ENCODE peak calls at places on chromosomes 16 and 17, in five cellular contexts. Y, A, Q, L and I are unnamed samples.

GRCh38 chr16:87460936-87461335 is 31.9 kb downstream of the ZCCHC14 start:
- DNase-seq in A (no peak), Q (no peak), Y (no peak), L (no peak), I (no peak)

GRCh38 chr16:68250951-68251350 is 5.8 kb downstream of the PLA2G15 start:
- DNase-seq in Y (no peak), Q (no peak), L (no peak), A (no peak), I (no peak)

GRCh38 chr16:56649271-56649670 is 2.4 kb upstream of the MT1B start:
- DNase-seq in L (no peak), A (no peak), Y (no peak), Q (no peak), I (no peak)

GRCh38 chr17:56765449-56765848 is 68.3 kb downstream of the C17orf67 start:
- DNase-seq in Q (no peak), Y (no peak), A (no peak), L (no peak), I (no peak)

GRCh38 chr16:19837331-19837943 is 47.2 kb downstream of the GPRC5B start:
- DNase-seq in A (no peak), L (no peak), Y (no peak), Q (no peak), I (no peak)

GRCh38 chr16:79077391-79077790 is 523.1 kb downstream of the MAF start:
- DNase-seq in A (no peak), L (no peak), Q (no peak), Y (no peak), I (no peak)

GRCh38 chr17:4444782-4445473 is 11.2 kb downstream of the SPNS3 start:
- DNase-seq in Q (no peak), A (no peak), Y (peak), L (no peak), I (no peak)

GRCh38 chr16:30748634-30749445 is 615 bp downstream of the PHKG2 start:
- DNase-seq in L (no peak), Y (peak), Q (peak), A (no peak), I (no peak)

GRCh38 chr16:9595393-9595792 is 503.9 kb downstream of the HAPSTR1 start:
- DNase-seq in L (no peak), Q (no peak), A (no peak), Y (no peak), I (no peak)

GRCh38 chr16:9596788-9597187 is 505.3 kb downstream of the HAPSTR1 start:
- DNase-seq in A (no peak), L (no peak), Y (no peak), Q (no peak), I (no peak)

GRCh38 chr16:9594047-9594446 is 502.6 kb downstream of the HAPSTR1 start:
- DNase-seq in A (no peak), Q (no peak), Y (no peak), L (no peak), I (no peak)

GRCh38 chr16:9593440-9593839 is 502.0 kb downstream of the HAPSTR1 start:
- DNase-seq in L (no peak), Q (no peak), Y (no peak), A (no peak), I (no peak)

GRCh38 chr16:9594961-9595360 is 503.5 kb downstream of the HAPSTR1 start:
- DNase-seq in L (no peak), A (no peak), Q (no peak), Y (no peak), I (no peak)
- TF ChIP-seq CTCF in L (no peak), A (no peak), Q (no peak), Y (no peak), I (no peak)

GRCh38 chr16:9155876-9156275 is 64.4 kb downstream of the HAPSTR1 start:
- DNase-seq in A (no peak), L (no peak), Y (no peak), Q (no peak), I (no peak)

GRCh38 chr16:9165601-9166220 is 74.3 kb downstream of the HAPSTR1 start:
- DNase-seq in L (no peak), Q (no peak), A (no peak), Y (no peak), I (no peak)

GRCh38 chr16:9154576-9155410 is 63.3 kb downstream of the HAPSTR1 start:
- DNase-seq in Q (no peak), L (no peak), A (no peak), Y (no peak), I (no peak)

GRCh38 chr16:9160551-9160911 is 69.1 kb downstream of the HAPSTR1 start:
- DNase-seq in Q (no peak), A (no peak), L (no peak), Y (no peak), I (no peak)

DNA sequence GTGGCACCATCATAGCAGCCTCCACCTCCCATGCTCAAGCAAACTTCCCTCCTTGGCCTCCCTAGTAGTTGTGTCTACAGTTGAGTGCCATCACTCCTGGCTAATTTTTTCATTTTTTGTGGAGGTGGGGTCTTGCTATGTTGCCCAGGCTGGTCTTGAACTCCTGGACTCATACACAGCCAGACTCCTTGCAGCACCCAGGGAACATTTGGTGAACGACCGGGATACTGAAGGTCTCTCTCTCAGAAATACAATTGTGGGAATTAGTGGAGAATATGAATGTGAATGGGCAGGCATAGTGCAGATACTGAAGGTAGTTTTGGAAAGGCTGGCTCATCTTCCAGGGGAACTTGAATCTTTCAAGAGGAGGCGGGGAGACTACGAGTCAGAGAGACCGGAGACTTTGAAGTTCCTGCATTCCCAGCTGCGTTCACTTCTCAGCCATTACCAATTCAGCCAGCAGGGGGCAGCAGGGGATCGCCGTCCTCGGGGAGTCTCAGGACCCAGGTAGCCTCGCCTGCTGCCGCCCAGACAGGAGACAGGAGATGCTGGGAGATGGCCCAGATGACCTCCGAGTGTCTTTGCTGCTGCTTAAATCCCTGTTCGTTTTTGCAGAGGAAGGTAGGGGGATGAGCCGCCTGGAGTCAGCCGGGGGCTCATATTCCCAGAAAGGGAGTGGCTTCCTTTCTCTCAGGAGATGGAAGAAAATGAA is 68.6 kb downstream of the HAPSTR1 start:
- DNase-seq in A (no peak), Y (peak), L (no peak), Q (peak), I (peak)
- TF ChIP-seq CTCF in A (no peak), Y (peak), L (peak), Q (peak), I (peak)

DNA sequence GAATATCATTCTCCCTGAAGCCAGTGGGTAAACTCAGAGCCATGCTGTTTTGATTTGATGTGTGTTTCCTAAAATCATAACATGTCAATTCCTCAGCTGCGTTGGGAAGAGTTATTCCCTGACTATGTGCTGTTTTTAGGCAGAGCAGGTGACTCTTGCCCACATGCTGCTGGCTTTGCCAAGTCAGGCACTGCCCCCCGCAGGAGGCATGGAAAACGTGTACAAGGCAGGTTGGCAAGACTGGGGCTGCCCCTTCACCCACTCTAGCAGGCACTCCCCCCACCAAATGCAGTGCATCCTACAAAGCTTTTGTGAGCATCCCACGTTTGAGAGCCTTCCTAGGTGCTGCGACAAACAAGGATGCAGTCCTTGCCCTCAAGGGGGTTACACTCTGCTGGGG is 38.3 kb upstream of the NAT9 start:
- DNase-seq in Y (no peak), Q (no peak), A (no peak), L (no peak), I (no peak)
- TF ChIP-seq CTCF in Y (no peak), Q (no peak), A (no peak), L (peak), I (no peak)

GRCh38 chr16:12583237-12583897 is 220.3 kb downstream of the CPPED1 start:
- DNase-seq in A (no peak), Y (no peak), Q (no peak), L (no peak), I (no peak)

GRCh38 chr16:12582696-12583095 is 221.0 kb downstream of the CPPED1 start:
- DNase-seq in L (no peak), Y (no peak), A (no peak), Q (no peak), I (no peak)

GRCh38 chr16:12586701-12587100 is 217.0 kb downstream of the CPPED1 start:
- DNase-seq in Y (no peak), A (no peak), Q (no peak), L (no peak), I (no peak)

GRCh38 chr16:12587170-12587569 is 216.5 kb downstream of the CPPED1 start:
- DNase-seq in L (no peak), Y (no peak), A (no peak), Q (no peak), I (no peak)

GRCh38 chr16:12584488-12585233 is 219.0 kb downstream of the CPPED1 start:
- DNase-seq in Y (no peak), L (no peak), Q (no peak), A (no peak), I (no peak)
- TF ChIP-seq CTCF in Y (no peak), L (no peak), Q (no peak), A (no peak), I (no peak)

GRCh38 chr17:73319766-73320165 is 8.0 kb upstream of the CDC42EP4 start:
- DNase-seq in A (no peak), Q (no peak), Y (no peak), L (no peak), I (no peak)
- TF ChIP-seq CTCF in A (no peak), Q (no peak), Y (no peak), L (no peak), I (no peak)

GRCh38 chr16:70250748-70251650 is 741 bp downstream of the EXOSC6 start:
- DNase-seq in A (no peak), Q (peak), L (no peak), Y (peak), I (no peak)
- TF ChIP-seq CTCF in A (no peak), Q (no peak), L (no peak), Y (no peak), I (no peak)

GRCh38 chr17:50506298-50506697 is 1.9 kb upstream of the MYCBPAP start:
- DNase-seq in Q (no peak), A (no peak), Y (no peak), L (no peak), I (no peak)

GRCh38 chr17:50505731-50506130 is 2.5 kb upstream of the MYCBPAP start:
- DNase-seq in Q (no peak), Y (no peak), A (no peak), L (no peak), I (no peak)

GRCh38 chr17:50511058-50511457 is 2.8 kb downstream of the MYCBPAP start:
- DNase-seq in L (no peak), Y (no peak), Q (no peak), A (no peak), I (no peak)

GRCh38 chr17:50507871-50508572 is at the start of gene MYCBPAP:
- DNase-seq in Y (peak), A (peak), Q (peak), L (no peak), I (peak)

GRCh38 chr17:50508573-50509460 is 578 bp downstream of the MYCBPAP start:
- DNase-seq in A (no peak), Q (no peak), L (no peak), Y (no peak), I (no peak)
- TF ChIP-seq CTCF in A (no peak), Q (no peak), L (no peak), Y (peak), I (no peak)

GRCh38 chr16:88934066-88934667 is 42.8 kb downstream of the CBFA2T3 start:
- DNase-seq in Q (no peak), A (no peak), Y (no peak), L (no peak), I (no peak)

GRCh38 chr16:88936913-88937666 is 39.9 kb downstream of the CBFA2T3 start:
- DNase-seq in L (no peak), Y (no peak), Q (no peak), A (no peak), I (no peak)

GRCh38 chr16:88938119-88938932 is 38.7 kb downstream of the CBFA2T3 start:
- DNase-seq in Y (no peak), L (no peak), Q (no peak), A (no peak), I (no peak)

GRCh38 chr16:88938933-88939813 is 37.8 kb downstream of the CBFA2T3 start:
- DNase-seq in A (no peak), L (no peak), Y (no peak), Q (no peak), I (no peak)

GRCh38 chr16:88936008-88936912 is 40.7 kb downstream of the CBFA2T3 start:
- DNase-seq in A (no peak), Y (no peak), L (no peak), Q (no peak), I (no peak)
- TF ChIP-seq CTCF in A (no peak), Y (no peak), L (no peak), Q (no peak), I (no peak)

GRCh38 chr17:19497616-19498015 is 36.0 kb upstream of the SLC47A1 start:
- DNase-seq in Q (no peak), Y (no peak), L (no peak), A (no peak), I (no peak)
- TF ChIP-seq CTCF in Q (no peak), Y (no peak), L (no peak), A (no peak), I (no peak)